ENCODE peak calls at places on chromosomes 13 and 19, in eight cellular contexts. O, D, J, G, B, R, C and N are unnamed samples.

GRCh38 chr13:51961493-51962403 is 49.5 kb downstream of the ATP7B start:
- DNase-seq in O (no peak), D (no peak), J (no peak), G (no peak), B (no peak), R (no peak), C (no peak), N (no peak)

GRCh38 chr19:6801397-6802086 is 29.0 kb downstream of the VAV1 start:
- DNase-seq in O (no peak), D (no peak), J (no peak), G (no peak), B (peak; percentile 8), R (peak; percentile 87), C (peak; percentile 72), N (peak; percentile 81)

GRCh38 chr13:71618154-71618553 is 248.8 kb downstream of the DACH1 start:
- DNase-seq in O (no peak), D (no peak), J (no peak), G (no peak), B (peak; percentile 3), R (no peak), C (no peak), N (no peak)

GRCh38 chr19:17779281-17779930 is 15.5 kb upstream of the B3GNT3 start:
- DNase-seq in O (no peak), D (no peak), J (peak; percentile 72), G (no peak), B (no peak), R (no peak), C (no peak), N (no peak)

GRCh38 chr13:45339867-45340266 is 1.1 kb downstream of the TPT1 start:
- DNase-seq in O (no peak), D (no peak), J (no peak), G (no peak), B (no peak), R (no peak), C (no peak), N (no peak)

GRCh38 chr19:51071006-51071405 is 6.1 kb upstream of the KLK13 start:
- DNase-seq in O (no peak), D (no peak), J (no peak), G (no peak), B (no peak), R (no peak), C (no peak), N (no peak)

GRCh38 chr19:48858984-48859710 is 9.3 kb downstream of the PLEKHA4 start:
- DNase-seq in O (no peak), D (no peak), J (peak; percentile 54), G (no peak), B (no peak), R (no peak), C (peak; percentile 70), N (peak; percentile 88)

GRCh38 chr13:33007950-33008349 is 8.3 kb upstream of the KL start:
- DNase-seq in O (no peak), D (no peak), J (no peak), G (no peak), B (no peak), R (no peak), C (no peak), N (no peak)

GRCh38 chr19:6481541-6482342 is at the start of gene DENND1C:
- DNase-seq in O (no peak), D (no peak), J (peak; percentile 50), G (no peak), B (no peak), R (no peak), C (peak; percentile 43), N (peak; percentile 64)

GRCh38 chr19:57578487-57579205 is at the start of gene ZNF416:
- DNase-seq in O (peak; percentile 92), D (peak; percentile 97), J (peak; percentile 93), G (peak; percentile 98), B (peak; percentile 99), R (peak; percentile 97), C (peak; percentile 95), N (peak; percentile 99)

GRCh38 chr19:17121736-17122293 is 46.2 kb downstream of the MYO9B start:
- DNase-seq in O (no peak), D (no peak), J (no peak), G (no peak), B (peak; percentile 54), R (no peak), C (no peak), N (no peak)

GRCh38 chr19:54164369-54165068 is 5.0 kb upstream of the LENG1 start:
- DNase-seq in O (peak; percentile 47), D (no peak), J (peak; percentile 59), G (no peak), B (no peak), R (no peak), C (peak; percentile 46), N (no peak)

GRCh38 chr13:78657699-78658629 is 991 bp downstream of the OBI1 start:
- DNase-seq in O (no peak), D (no peak), J (no peak), G (no peak), B (peak; percentile 19), R (peak; percentile 2), C (no peak), N (peak; percentile 31)

GRCh38 chr19:35587326-35587725 is 1.4 kb downstream of the PMIS2 start:
- DNase-seq in O (no peak), D (no peak), J (no peak), G (no peak), B (no peak), R (no peak), C (no peak), N (no peak)

GRCh38 chr19:48635966-48636858 is 967 bp downstream of the DBP start:
- DNase-seq in O (no peak), D (no peak), J (no peak), G (peak; percentile 31), B (no peak), R (no peak), C (no peak), N (no peak)

GRCh38 chr13:41668130-41668757 is 210.9 kb downstream of the RGCC start:
- DNase-seq in O (peak; percentile 81), D (peak; percentile 62), J (no peak), G (peak; percentile 76), B (peak; percentile 87), R (peak; percentile 28), C (peak; percentile 7), N (peak; percentile 61)

GRCh38 chr19:2474232-2475017 is 1.5 kb upstream of the GADD45B start:
- DNase-seq in O (no peak), D (no peak), J (peak; percentile 91), G (peak; percentile 26), B (peak; percentile 87), R (peak; percentile 85), C (peak; percentile 78), N (peak; percentile 88)

GRCh38 chr13:105948143-105948542 is 587.3 kb downstream of the EFNB2 start:
- DNase-seq in O (no peak), D (no peak), J (no peak), G (no peak), B (no peak), R (no peak), C (no peak), N (no peak)

GRCh38 chr13:100976993-100977392 is 302.4 kb upstream of the TMTC4 start:
- DNase-seq in O (no peak), D (no peak), J (no peak), G (no peak), B (peak; percentile 3), R (no peak), C (no peak), N (no peak)

GRCh38 chr13:44276061-44276460 is 97.6 kb upstream of the SERP2 start:
- DNase-seq in O (no peak), D (no peak), J (no peak), G (no peak), B (no peak), R (no peak), C (no peak), N (peak; percentile 52)

GRCh38 chr19:10895920-10896319 is 24.6 kb downstream of the CARM1 start:
- DNase-seq in O (no peak), D (no peak), J (peak; percentile 67), G (no peak), B (no peak), R (no peak), C (no peak), N (no peak)

GRCh38 chr13:79354285-79354684 is 51.8 kb downstream of the RBM26 start:
- DNase-seq in O (no peak), D (no peak), J (no peak), G (no peak), B (no peak), R (no peak), C (no peak), N (no peak)

GRCh38 chr13:98706446-98707110 is 45.9 kb downstream of the SLC15A1 start:
- DNase-seq in O (no peak), D (no peak), J (no peak), G (no peak), B (peak; percentile 40), R (no peak), C (no peak), N (no peak)

GRCh38 chr19:45670670-45671453 is 2.8 kb downstream of the GIPR start:
- DNase-seq in O (no peak), D (no peak), J (peak; percentile 84), G (no peak), B (peak; percentile 30), R (no peak), C (no peak), N (peak; percentile 90)

GRCh38 chr13:98761126-98761978 is 8.9 kb upstream of the SLC15A1 start:
- DNase-seq in O (no peak), D (no peak), J (no peak), G (no peak), B (peak; percentile 51), R (no peak), C (no peak), N (no peak)

GRCh38 chr13:61142506-61142905 is 273.1 kb downstream of the PCDH20 start:
- DNase-seq in O (no peak), D (no peak), J (no peak), G (no peak), B (no peak), R (no peak), C (no peak), N (no peak)

GRCh38 chr13:29937836-29938235 is 87.4 kb upstream of the UBL3 start:
- DNase-seq in O (no peak), D (peak; percentile 44), J (peak; percentile 30), G (peak; percentile 80), B (no peak), R (no peak), C (peak; percentile 17), N (no peak)

GRCh38 chr13:110330491-110331001 is 23.5 kb downstream of the COL4A2 start:
- DNase-seq in O (no peak), D (no peak), J (no peak), G (no peak), B (peak; percentile 80), R (no peak), C (no peak), N (no peak)

GRCh38 chr19:18699403-18700054 is 16.0 kb downstream of the CRTC1 start:
- DNase-seq in O (no peak), D (no peak), J (no peak), G (no peak), B (no peak), R (no peak), C (no peak), N (peak; percentile 25)